ENCODE peak calls at places on chromosomes 16 and 17, in nine cellular contexts. P is CD8-positive, alpha-beta T cell; A is K562; N is substantia nigra; L is endodermal cell; Y is stimulated activated naive CD4-positive, alpha-beta T cell; G is IMR-90; I is SW 1271; Q is CD4-positive, alpha-beta T cell. B is an unnamed sample.

GRCh38 chr17:76527430-76528111 is 9.9 kb downstream of the CYGB start:
- DNase-seq in P (peak), A (peak), N (no peak), L (peak), Y (peak), G (peak), I (no peak), Q (peak), B (no peak)

GRCh38 chr16:84785843-84786538 is 33.8 kb upstream of the CRISPLD2 start:
- DNase-seq in P (no peak), A (no peak), N (no peak), L (no peak), Y (no peak), G (peak), I (no peak), Q (no peak), B (no peak)

GRCh38 chr17:51888823-51889222 is 269.7 kb downstream of the CA10 start:
- DNase-seq in P (no peak), A (no peak), N (no peak), L (no peak), Y (no peak), G (no peak), I (no peak), Q (no peak), B (no peak)

GRCh38 chr17:46198233-46198632 is 5.0 kb upstream of the KANSL1 start:
- DNase-seq in P (no peak), A (no peak), N (no peak), L (no peak), Y (no peak), G (no peak), I (no peak), Q (no peak), B (no peak)

GRCh38 chr17:8237886-8238285 is 10.0 kb downstream of the CTC1 start:
- DNase-seq in P (no peak), A (no peak), N (no peak), L (no peak), Y (no peak), G (no peak), I (no peak), Q (no peak), B (no peak)

GRCh38 chr16:84541999-84542876 is 37.8 kb upstream of the MEAK7 start:
- DNase-seq in P (no peak), A (no peak), N (no peak), L (no peak), Y (no peak), G (peak), I (no peak), Q (no peak), B (no peak)

GRCh38 chr17:45989759-45990158 is 9.3 kb upstream of the STH start:
- DNase-seq in P (no peak), A (no peak), N (no peak), L (no peak), Y (no peak), G (no peak), I (no peak), Q (no peak), B (no peak)

GRCh38 chr16:82671743-82672142 is 45.0 kb downstream of the CDH13 start:
- DNase-seq in P (peak), A (no peak), N (no peak), L (no peak), Y (no peak), G (no peak), I (no peak), Q (no peak), B (no peak)

GRCh38 chr16:50153648-50154368 is 702 bp downstream of the TENT4B start:
- DNase-seq in P (peak), A (peak), N (peak), L (peak), Y (peak), G (no peak), I (peak), Q (peak), B (peak)

GRCh38 chr17:58818654-58819053 is 63.0 kb downstream of the PPM1E start:
- DNase-seq in P (no peak), A (no peak), N (no peak), L (no peak), Y (no peak), G (no peak), I (no peak), Q (no peak), B (no peak)

GRCh38 chr17:67221062-67221998 is 23.7 kb downstream of the HELZ start:
- DNase-seq in P (no peak), A (peak), N (no peak), L (peak), Y (peak), G (peak), I (peak), Q (no peak), B (no peak)

GRCh38 chr16:66617728-66618127 is 13.2 kb downstream of the CMTM3 start:
- DNase-seq in P (no peak), A (peak), N (no peak), L (no peak), Y (no peak), G (no peak), I (no peak), Q (no peak), B (no peak)

GRCh38 chr17:74768069-74768762 is 7.9 kb downstream of the NAT9 start:
- DNase-seq in P (no peak), A (no peak), N (no peak), L (no peak), Y (no peak), G (peak), I (no peak), Q (no peak), B (peak)